ENCODE peak calls at places on chromosomes 11 and 22, in five cellular contexts. X is neural crest cell, D is right lobe of liver, J is Calu3, P is GM10248. V is an unnamed sample.

GRCh38 chr22:41300661-41301060 is 664 bp upstream of the ZC3H7B start:
- DNase-seq in X (no peak), D (no peak), J (no peak), P (no peak), V (no peak)

GRCh38 chr11:65414776-65415498 is 7.7 kb upstream of the NEAT1 start:
- DNase-seq in X (no peak), D (peak; percentile 17), J (no peak), P (no peak), V (no peak)

GRCh38 chr11:11415786-11416390 is 62.8 kb upstream of the CSNK2A3 start:
- DNase-seq in X (no peak), D (no peak), J (no peak), P (no peak), V (no peak)

GRCh38 chr11:71309181-71309580 is 56.8 kb upstream of the SHANK2 start:
- DNase-seq in X (no peak), D (no peak), J (no peak), P (no peak), V (no peak)

GRCh38 chr22:23098718-23099524 is 28.6 kb downstream of the GNAZ start:
- DNase-seq in X (no peak), D (no peak), J (no peak), P (no peak), V (peak; percentile 64)

GRCh38 chr11:1457856-1458255 is 28.7 kb downstream of the MOB2 start:
- DNase-seq in X (no peak), D (no peak), J (no peak), P (no peak), V (no peak)

GRCh38 chr11:23103403-23103802 is 243.1 kb upstream of the CCDC179 start:
- DNase-seq in X (no peak), D (no peak), J (no peak), P (no peak), V (no peak)

GRCh38 chr11:67675058-67675747 is 780 bp upstream of the ALDH3B2 start:
- DNase-seq in X (no peak), D (no peak), J (no peak), P (no peak), V (peak; percentile 36)

GRCh38 chr11:113670149-113670829 is 35.8 kb downstream of the TMPRSS5 start:
- DNase-seq in X (no peak), D (no peak), J (no peak), P (no peak), V (no peak)

GRCh38 chr11:100205926-100206325 is 481.2 kb upstream of the ARHGAP42 start:
- DNase-seq in X (no peak), D (no peak), J (no peak), P (no peak), V (no peak)

GRCh38 chr11:16809901-16810668 is 71.6 kb downstream of the C11orf58 start:
- DNase-seq in X (no peak), D (peak; percentile 59), J (peak; percentile 30), P (no peak), V (no peak)

GRCh38 chr22:50085211-50085999 is at the start of gene MLC1:
- DNase-seq in X (no peak), D (no peak), J (no peak), P (no peak), V (no peak)

GRCh38 chr11:118918686-118919280 is 6.9 kb downstream of the BCL9L start:
- DNase-seq in X (no peak), D (peak; percentile 34), J (no peak), P (no peak), V (no peak)

GRCh38 chr11:16690061-16690460 is 48.4 kb upstream of the C11orf58 start:
- DNase-seq in X (no peak), D (no peak), J (no peak), P (no peak), V (no peak)

GRCh38 chr22:25764270-25765015 is 22.5 kb downstream of the MYO18B start:
- DNase-seq in X (no peak), D (no peak), J (no peak), P (no peak), V (no peak)

GRCh38 chr11:36135062-36135461 is 154.2 kb downstream of the COMMD9 start:
- DNase-seq in X (no peak), D (no peak), J (no peak), P (no peak), V (no peak)

GRCh38 chr22:49827853-49828598 is at the start of gene BRD1:
- DNase-seq in X (no peak), D (peak; percentile 72), J (peak; percentile 65), P (peak; percentile 82), V (peak; percentile 76)

GRCh38 chr11:396511-396947 is 2.5 kb downstream of the PKP3 start:
- DNase-seq in X (no peak), D (no peak), J (no peak), P (peak; percentile 43), V (no peak)

GRCh38 chr11:395866-396265 is 1.9 kb downstream of the PKP3 start:
- DNase-seq in X (no peak), D (no peak), J (no peak), P (no peak), V (no peak)

GRCh38 chr11:398826-399225 is 4.8 kb downstream of the PKP3 start:
- DNase-seq in X (no peak), D (no peak), J (no peak), P (no peak), V (no peak)

GRCh38 chr11:394858-395655 is 1.0 kb downstream of the PKP3 start:
- DNase-seq in X (no peak), D (no peak), J (no peak), P (no peak), V (peak; percentile 48)

DNA sequence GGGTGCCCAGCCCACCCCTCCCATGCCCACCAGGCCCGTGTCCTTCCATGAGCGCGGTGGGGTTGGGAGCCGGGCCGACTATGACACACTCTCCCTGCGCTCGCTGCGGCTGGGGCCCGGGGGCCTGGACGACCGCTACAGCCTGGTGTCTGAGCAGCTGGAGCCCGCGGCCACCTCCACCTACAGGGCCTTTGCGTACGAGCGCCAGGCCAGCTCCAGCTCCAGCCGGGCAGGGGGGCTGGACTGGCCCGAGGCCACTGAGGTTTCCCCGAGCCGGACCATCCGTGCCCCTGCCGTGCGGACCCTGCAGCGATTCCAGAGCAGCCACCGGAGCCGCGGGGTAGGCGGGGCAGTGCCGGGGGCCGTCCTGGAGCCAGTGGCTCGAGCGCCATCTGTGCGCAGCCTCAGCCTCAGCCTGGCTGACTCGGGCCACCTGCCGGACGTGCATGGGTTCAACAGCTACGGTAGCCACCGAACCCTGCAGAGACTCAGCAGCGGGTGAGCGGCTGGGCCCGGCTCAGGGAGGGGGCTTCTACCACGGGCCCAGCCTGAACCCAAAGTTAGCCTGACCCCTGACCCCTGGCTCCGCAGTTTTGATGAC is 3.0 kb downstream of the PKP3 start:
- DNase-seq in X (no peak), D (peak; percentile 80), J (no peak), P (peak; percentile 91), V (peak; percentile 55)
- TF ChIP-seq CTCF in X (no peak), D (peak; percentile 50), J (no peak), P (peak; percentile 70), V (no peak)

DNA sequence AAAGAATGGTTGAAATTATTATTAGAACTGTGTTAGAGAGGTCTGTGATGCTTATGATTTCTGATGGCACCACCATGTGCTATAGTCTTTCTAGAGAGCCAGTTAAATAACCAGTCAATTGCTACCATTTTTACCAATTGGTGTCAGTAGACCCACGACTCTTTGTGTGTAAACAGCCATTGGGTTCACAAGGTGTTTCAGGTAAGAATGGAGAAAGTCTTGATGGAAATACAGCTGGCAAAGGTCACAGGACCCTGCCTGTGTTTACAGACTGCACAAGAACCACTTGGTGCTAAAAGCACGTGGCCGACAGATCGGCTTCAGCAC is 30.5 kb upstream of the OR10G7 start:
- DNase-seq in X (no peak), D (no peak), J (no peak), P (no peak), V (no peak)
- TF ChIP-seq CTCF in X (no peak), D (no peak), J (no peak), P (no peak), V (no peak)

GRCh38 chr11:120816711-120817110 is 207.2 kb upstream of the TBCEL start:
- DNase-seq in X (no peak), D (no peak), J (no peak), P (no peak), V (no peak)

GRCh38 chr11:120814531-120815259 is 209.2 kb upstream of the TBCEL start:
- DNase-seq in X (no peak), D (no peak), J (no peak), P (no peak), V (no peak)

GRCh38 chr11:120817131-120817530 is 206.8 kb upstream of the TBCEL start:
- DNase-seq in X (no peak), D (no peak), J (no peak), P (no peak), V (peak; percentile 37)

GRCh38 chr11:120816176-120816575 is 207.7 kb upstream of the TBCEL start:
- DNase-seq in X (no peak), D (no peak), J (no peak), P (no peak), V (no peak)

GRCh38 chr11:120815260-120816100 is 208.4 kb upstream of the TBCEL start:
- DNase-seq in X (no peak), D (no peak), J (no peak), P (no peak), V (no peak)
- TF ChIP-seq CTCF in X (no peak), D (no peak), J (no peak), P (no peak), V (no peak)

DNA sequence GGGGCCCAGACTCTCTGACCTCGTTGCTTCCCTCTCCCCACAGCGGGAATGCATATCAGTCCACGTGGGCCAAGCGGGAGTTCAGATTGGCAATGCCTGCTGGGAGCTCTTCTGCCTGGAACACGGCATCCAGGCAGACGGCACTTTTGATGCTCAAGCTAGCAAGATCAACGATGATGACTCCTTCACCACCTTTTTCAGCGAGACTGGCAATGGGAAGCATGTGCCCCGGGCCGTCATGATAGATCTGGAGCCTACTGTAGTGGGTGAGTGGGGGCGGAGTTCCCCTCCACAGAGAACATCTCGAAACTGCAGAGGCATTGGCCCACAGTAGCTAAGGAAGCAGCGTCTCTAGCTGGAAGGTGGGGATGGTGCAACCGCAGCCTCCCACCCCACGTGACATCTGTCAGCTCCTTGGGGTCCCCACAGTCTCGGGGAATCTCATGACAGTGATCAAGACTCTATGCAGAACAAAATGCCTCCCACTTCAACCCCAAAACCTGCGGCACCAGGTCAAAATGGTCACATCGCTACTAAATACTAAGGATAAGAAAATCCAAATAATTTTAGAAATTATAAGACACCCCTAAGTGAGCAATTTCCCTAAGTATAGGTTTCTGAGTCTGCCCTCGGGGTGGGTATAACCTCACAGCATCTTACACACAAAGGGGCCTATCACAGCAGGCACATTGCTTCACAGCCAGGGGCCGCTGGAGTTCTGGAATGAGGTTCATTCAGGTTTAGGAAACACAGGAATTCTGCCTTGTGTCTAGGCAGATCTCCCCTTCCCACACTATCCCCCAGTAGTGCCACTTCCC is 11.0 kb downstream of the TUBA8 start:
- DNase-seq in X (no peak), D (no peak), J (no peak), P (no peak), V (no peak)
- TF ChIP-seq CTCF in X (no peak), D (no peak), J (no peak), P (no peak), V (no peak)

GRCh38 chr11:92070026-92070889 is 154.4 kb upstream of the FAT3 start:
- DNase-seq in X (no peak), D (no peak), J (no peak), P (no peak), V (no peak)
- TF ChIP-seq CTCF in X (peak; percentile 39), D (peak; percentile 16), J (no peak), P (no peak), V (no peak)

GRCh38 chr11:120660024-120660565 is 148.5 kb downstream of the GRIK4 start:
- DNase-seq in X (peak; percentile 32), D (peak; percentile 43), J (peak; percentile 35), P (peak; percentile 75), V (peak; percentile 30)
- TF ChIP-seq CTCF in X (peak; percentile 59), D (peak; percentile 31), J (no peak), P (peak; percentile 44), V (no peak)

V was measured in mucosa of descending colon.